ENCODE peak calls at places on chromosomes 5 and 9, in four cellular contexts. One of them, this sample, is unnamed.

GRCh38 chr5:151105561-151105960 is 24.7 kb upstream of the TNIP1 start:
- DNase-seq in esophagus squamous epithelium: no peak
- DNase-seq in endothelial cell of umbilical vein: no peak
- DNase-seq in body of pancreas: no peak
- DNase-seq in this sample: no peak

GRCh38 chr5:132473019-132473531 is 17.5 kb downstream of the IRF1 start:
- DNase-seq in body of pancreas: peak; percentile 13
- DNase-seq in endothelial cell of umbilical vein: no peak
- DNase-seq in esophagus squamous epithelium: no peak
- DNase-seq in this sample: no peak

GRCh38 chr5:45038366-45038987 is 229.7 kb downstream of the MRPS30 start:
- DNase-seq in esophagus squamous epithelium: no peak
- DNase-seq in body of pancreas: no peak
- DNase-seq in endothelial cell of umbilical vein: peak; percentile 48
- DNase-seq in this sample: no peak

GRCh38 chr9:94256007-94256406 is 3.1 kb upstream of the ZNF169 start:
- DNase-seq in esophagus squamous epithelium: no peak
- DNase-seq in endothelial cell of umbilical vein: no peak
- DNase-seq in body of pancreas: no peak
- DNase-seq in this sample: no peak

GRCh38 chr5:98769256-98770157 is 4.0 kb upstream of the RGMB start:
- DNase-seq in esophagus squamous epithelium: no peak
- DNase-seq in body of pancreas: peak; percentile 39
- DNase-seq in endothelial cell of umbilical vein: peak; percentile 59
- DNase-seq in this sample: no peak

GRCh38 chr5:81397169-81397568 is 3.2 kb upstream of the ACOT12 start:
- DNase-seq in body of pancreas: peak; percentile 21
- DNase-seq in esophagus squamous epithelium: no peak
- DNase-seq in endothelial cell of umbilical vein: peak; percentile 12
- DNase-seq in this sample: no peak

GRCh38 chr5:83204651-83205050 is 127.3 kb downstream of the XRCC4 start:
- DNase-seq in endothelial cell of umbilical vein: no peak
- DNase-seq in esophagus squamous epithelium: no peak
- DNase-seq in body of pancreas: no peak
- DNase-seq in this sample: no peak

GRCh38 chr5:55674340-55674739 is 37.8 kb downstream of the SLC38A9 start:
- DNase-seq in body of pancreas: no peak
- DNase-seq in esophagus squamous epithelium: no peak
- DNase-seq in endothelial cell of umbilical vein: no peak
- DNase-seq in this sample: no peak

GRCh38 chr5:91136271-91136670 is 246.8 kb downstream of the ARRDC3 start:
- DNase-seq in esophagus squamous epithelium: no peak
- DNase-seq in body of pancreas: no peak
- DNase-seq in endothelial cell of umbilical vein: no peak
- DNase-seq in this sample: no peak

GRCh38 chr5:57741326-57741725 is 258.7 kb upstream of the ACTBL2 start:
- DNase-seq in body of pancreas: no peak
- DNase-seq in esophagus squamous epithelium: no peak
- DNase-seq in endothelial cell of umbilical vein: peak; percentile 67
- DNase-seq in this sample: no peak

GRCh38 chr5:22793463-22793862 is 59.7 kb downstream of the CDH12 start:
- DNase-seq in endothelial cell of umbilical vein: no peak
- DNase-seq in body of pancreas: no peak
- DNase-seq in esophagus squamous epithelium: no peak
- DNase-seq in this sample: no peak

GRCh38 chr5:2685651-2686050 is 65.8 kb downstream of the IRX2 start:
- DNase-seq in body of pancreas: no peak
- DNase-seq in esophagus squamous epithelium: no peak
- DNase-seq in endothelial cell of umbilical vein: no peak
- DNase-seq in this sample: no peak

GRCh38 chr5:76874088-76874581 is 24.3 kb downstream of the S100Z start:
- DNase-seq in esophagus squamous epithelium: no peak
- DNase-seq in body of pancreas: no peak
- DNase-seq in endothelial cell of umbilical vein: no peak
- DNase-seq in this sample: no peak

GRCh38 chr5:169417676-169418075 is 116.7 kb upstream of the SLIT3 start:
- DNase-seq in body of pancreas: no peak
- DNase-seq in esophagus squamous epithelium: no peak
- DNase-seq in endothelial cell of umbilical vein: no peak
- DNase-seq in this sample: no peak

GRCh38 chr9:137705443-137705863 is 86.6 kb downstream of the EHMT1 start:
- DNase-seq in endothelial cell of umbilical vein: no peak
- DNase-seq in esophagus squamous epithelium: no peak
- DNase-seq in body of pancreas: no peak
- DNase-seq in this sample: no peak

GRCh38 chr5:2877520-2877919 is 126.0 kb upstream of the IRX2 start:
- DNase-seq in body of pancreas: no peak
- DNase-seq in endothelial cell of umbilical vein: no peak
- DNase-seq in esophagus squamous epithelium: no peak
- DNase-seq in this sample: no peak

GRCh38 chr9:131254107-131254491 is 22.2 kb downstream of the FAM78A start:
- DNase-seq in endothelial cell of umbilical vein: no peak
- DNase-seq in esophagus squamous epithelium: no peak
- DNase-seq in body of pancreas: no peak
- DNase-seq in this sample: no peak

GRCh38 chr5:136232316-136232715 is 39.4 kb upstream of the SMIM32 start:
- DNase-seq in esophagus squamous epithelium: no peak
- DNase-seq in body of pancreas: no peak
- DNase-seq in endothelial cell of umbilical vein: no peak
- DNase-seq in this sample: no peak

GRCh38 chr9:98087420-98088354 is 31.2 kb downstream of the NANS start:
- DNase-seq in body of pancreas: peak; percentile 20
- DNase-seq in esophagus squamous epithelium: no peak
- DNase-seq in endothelial cell of umbilical vein: peak; percentile 76
- DNase-seq in this sample: no peak

GRCh38 chr9:137293482-137294090 is 8.5 kb downstream of the NRARP start:
- DNase-seq in endothelial cell of umbilical vein: no peak
- DNase-seq in body of pancreas: peak; percentile 88
- DNase-seq in esophagus squamous epithelium: no peak
- DNase-seq in this sample: no peak

GRCh38 chr9:114910541-114910940 is 19.9 kb downstream of the TNFSF8 start:
- DNase-seq in esophagus squamous epithelium: no peak
- DNase-seq in body of pancreas: no peak
- DNase-seq in endothelial cell of umbilical vein: no peak
- DNase-seq in this sample: no peak

GRCh38 chr9:33350310-33350709 is 52.1 kb downstream of the AQP7 start:
- DNase-seq in esophagus squamous epithelium: no peak
- DNase-seq in endothelial cell of umbilical vein: peak; percentile 43
- DNase-seq in body of pancreas: no peak
- DNase-seq in this sample: no peak

GRCh38 chr9:97744710-97745708 is 47.9 kb upstream of the XPA start:
- DNase-seq in body of pancreas: no peak
- DNase-seq in endothelial cell of umbilical vein: no peak
- DNase-seq in esophagus squamous epithelium: no peak
- DNase-seq in this sample: no peak

GRCh38 chr5:157442989-157443619 is 16.9 kb upstream of the NIPAL4 start:
- DNase-seq in body of pancreas: no peak
- DNase-seq in esophagus squamous epithelium: no peak
- DNase-seq in endothelial cell of umbilical vein: no peak
- DNase-seq in this sample: no peak

GRCh38 chr9:34428325-34428958 is 29.9 kb downstream of the FAM219A start:
- DNase-seq in body of pancreas: peak; percentile 15
- DNase-seq in esophagus squamous epithelium: no peak
- DNase-seq in endothelial cell of umbilical vein: peak; percentile 82
- DNase-seq in this sample: no peak

GRCh38 chr5:157204765-157205164 is 24.1 kb downstream of the ITK start:
- DNase-seq in esophagus squamous epithelium: no peak
- DNase-seq in endothelial cell of umbilical vein: no peak
- DNase-seq in body of pancreas: no peak
- DNase-seq in this sample: no peak

GRCh38 chr9:123150708-123151503 is 117.4 kb downstream of the GPR21 start:
- DNase-seq in esophagus squamous epithelium: no peak
- DNase-seq in endothelial cell of umbilical vein: peak; percentile 89
- DNase-seq in body of pancreas: no peak
- DNase-seq in this sample: no peak

GRCh38 chr5:138000102-138000723 is 32.7 kb downstream of the FAM13B start:
- DNase-seq in endothelial cell of umbilical vein: peak; percentile 11
- DNase-seq in body of pancreas: no peak
- DNase-seq in esophagus squamous epithelium: no peak
- DNase-seq in this sample: no peak

GRCh38 chr5:8829322-8830029 is 716.4 kb downstream of the SEMA5A start:
- DNase-seq in esophagus squamous epithelium: no peak
- DNase-seq in body of pancreas: no peak
- DNase-seq in endothelial cell of umbilical vein: peak; percentile 82
- DNase-seq in this sample: no peak

GRCh38 chr5:159904874-159905273 is 11.4 kb upstream of the ADRA1B start:
- DNase-seq in body of pancreas: no peak
- DNase-seq in esophagus squamous epithelium: no peak
- DNase-seq in endothelial cell of umbilical vein: no peak
- DNase-seq in this sample: no peak

GRCh38 chr5:159906957-159907356 is 9.3 kb upstream of the ADRA1B start:
- DNase-seq in endothelial cell of umbilical vein: no peak
- DNase-seq in body of pancreas: no peak
- DNase-seq in esophagus squamous epithelium: no peak
- DNase-seq in this sample: no peak

GRCh38 chr5:159907689-159908088 is 8.6 kb upstream of the ADRA1B start:
- DNase-seq in endothelial cell of umbilical vein: no peak
- DNase-seq in body of pancreas: no peak
- DNase-seq in esophagus squamous epithelium: no peak
- DNase-seq in this sample: no peak

GRCh38 chr5:159906463-159906862 is 9.8 kb upstream of the ADRA1B start:
- DNase-seq in endothelial cell of umbilical vein: no peak
- DNase-seq in body of pancreas: no peak
- DNase-seq in esophagus squamous epithelium: no peak
- DNase-seq in this sample: no peak

DNA sequence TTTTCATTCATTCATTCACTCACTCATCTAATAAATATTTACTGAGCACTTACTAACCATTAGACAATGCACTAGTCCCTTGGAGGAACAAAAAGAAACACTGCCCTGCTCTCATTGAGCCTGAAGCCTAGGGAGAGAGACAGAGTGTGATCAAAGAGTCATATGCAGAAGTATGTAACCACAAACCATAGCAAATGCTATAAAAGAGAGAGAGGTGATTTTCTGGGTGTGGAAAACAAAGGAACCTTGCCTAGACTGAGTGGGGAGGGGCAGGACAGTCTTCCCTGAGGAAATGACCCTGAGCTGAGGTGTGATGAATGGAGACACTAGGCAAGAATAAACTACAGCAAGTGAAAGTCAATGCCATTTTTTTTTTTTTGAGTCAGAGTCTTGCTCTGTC is 10.8 kb upstream of the ADRA1B start:
- DNase-seq in body of pancreas: no peak
- DNase-seq in endothelial cell of umbilical vein: no peak
- DNase-seq in esophagus squamous epithelium: no peak
- DNase-seq in this sample: no peak
- H3K27ac ChIP-seq in body of pancreas: no peak overlapping the region
- H3K27ac ChIP-seq in endothelial cell of umbilical vein: no peak overlapping the region
- H3K27ac ChIP-seq in esophagus squamous epithelium: no peak overlapping the region
- H3K27ac ChIP-seq in this sample: no peak overlapping the region

DNA sequence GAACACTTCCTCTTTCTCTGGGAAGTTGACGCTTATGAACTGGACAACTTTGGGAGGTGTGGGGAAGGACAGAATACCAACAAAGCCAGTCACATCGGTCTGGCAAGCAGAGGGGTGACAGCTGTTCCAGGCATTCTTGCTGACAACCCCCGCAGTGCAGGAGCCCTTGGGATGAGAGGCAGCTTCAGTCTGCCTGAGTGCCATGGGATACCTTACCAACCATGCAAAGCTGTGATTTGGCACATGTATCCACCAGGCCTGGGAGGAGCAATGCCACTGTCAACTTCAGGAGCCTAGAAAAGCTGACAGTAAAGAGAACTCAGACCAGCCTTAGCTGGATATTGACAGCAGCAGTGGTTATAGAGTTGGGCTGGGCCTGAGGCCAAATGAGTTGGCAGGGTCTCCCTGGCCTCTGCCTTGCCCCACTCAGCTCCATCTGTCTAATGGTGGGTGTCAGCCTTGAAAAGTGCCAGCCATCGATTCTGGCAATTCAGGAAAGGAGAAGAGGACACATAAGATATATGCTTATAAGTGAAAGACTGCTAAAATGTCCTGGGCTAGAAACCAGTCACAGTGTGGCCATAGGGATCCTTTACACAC is 10.0 kb upstream of the PLPPR1 start:
- DNase-seq in esophagus squamous epithelium: no peak
- DNase-seq in body of pancreas: no peak
- DNase-seq in endothelial cell of umbilical vein: no peak
- DNase-seq in this sample: no peak
- TF ChIP-seq POLR2A in esophagus squamous epithelium: no peak
- TF ChIP-seq POLR2A in body of pancreas: no peak
- TF ChIP-seq POLR2A in endothelial cell of umbilical vein: no peak
- TF ChIP-seq POLR2A in this sample: no peak

GRCh38 chr5:127872494-127872893 is 169.3 kb downstream of the CCDC192 start:
- DNase-seq in body of pancreas: no peak
- DNase-seq in esophagus squamous epithelium: no peak
- DNase-seq in endothelial cell of umbilical vein: peak; percentile 97
- DNase-seq in this sample: no peak

GRCh38 chr5:127871448-127872153 is 168.4 kb downstream of the CCDC192 start:
- DNase-seq in esophagus squamous epithelium: no peak
- DNase-seq in endothelial cell of umbilical vein: peak; percentile 95
- DNase-seq in body of pancreas: no peak
- DNase-seq in this sample: no peak

GRCh38 chr5:127876384-127876783 is 173.2 kb downstream of the CCDC192 start:
- DNase-seq in endothelial cell of umbilical vein: no peak
- DNase-seq in esophagus squamous epithelium: no peak
- DNase-seq in body of pancreas: no peak
- DNase-seq in this sample: no peak

GRCh38 chr5:127878174-127878750 is 175.1 kb downstream of the CCDC192 start:
- DNase-seq in body of pancreas: peak; percentile 72
- DNase-seq in esophagus squamous epithelium: no peak
- DNase-seq in endothelial cell of umbilical vein: peak; percentile 71
- DNase-seq in this sample: no peak

GRCh38 chr5:127875235-127876021 is 172.2 kb downstream of the CCDC192 start:
- DNase-seq in esophagus squamous epithelium: no peak
- DNase-seq in body of pancreas: peak; percentile 65
- DNase-seq in endothelial cell of umbilical vein: peak; percentile 70
- DNase-seq in this sample: no peak
- TF ChIP-seq CTCF in esophagus squamous epithelium: no peak
- TF ChIP-seq CTCF in body of pancreas: no peak
- TF ChIP-seq CTCF in endothelial cell of umbilical vein: peak; percentile 29
- TF ChIP-seq CTCF in this sample: no peak

GRCh38 chr9:134406366-134407122 is 80.3 kb downstream of the RXRA start:
- DNase-seq in esophagus squamous epithelium: no peak
- DNase-seq in body of pancreas: no peak
- DNase-seq in endothelial cell of umbilical vein: no peak
- DNase-seq in this sample: no peak
- H3K27ac ChIP-seq in esophagus squamous epithelium: peak overlapping the region; percentile 85
- H3K27ac ChIP-seq in body of pancreas: peak overlapping the region; percentile 70
- H3K27ac ChIP-seq in endothelial cell of umbilical vein: peak overlapping the region; percentile 94
- H3K27ac ChIP-seq in this sample: peak overlapping the region; percentile 71

DNA sequence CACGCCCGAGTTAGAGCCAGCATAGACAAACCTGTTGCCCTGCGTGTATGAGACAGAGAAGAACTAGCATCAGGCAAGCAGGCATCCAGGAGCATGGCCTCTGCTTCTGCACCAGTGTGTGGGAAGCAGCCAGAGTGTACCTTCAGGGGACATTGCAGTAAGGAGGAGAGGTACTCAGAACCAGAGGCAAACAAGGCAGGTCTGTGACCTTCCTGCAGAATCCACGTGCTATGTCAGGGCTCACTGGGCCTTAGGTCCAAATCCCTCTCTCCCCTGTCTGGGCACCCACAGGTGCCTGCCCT is 63.0 kb downstream of the SECISBP2 start:
- DNase-seq in body of pancreas: no peak
- DNase-seq in esophagus squamous epithelium: no peak
- DNase-seq in endothelial cell of umbilical vein: no peak
- DNase-seq in this sample: no peak
- TF ChIP-seq POLR2A in body of pancreas: no peak
- TF ChIP-seq POLR2A in esophagus squamous epithelium: no peak
- TF ChIP-seq POLR2A in endothelial cell of umbilical vein: no peak
- TF ChIP-seq POLR2A in this sample: no peak

This sample was measured in tibial nerve.